ENCODE peak calls at places on chromosome 15, in five cellular contexts. J is A549, Q is body of pancreas, R is ovary, T is endothelial cell of umbilical vein. K is an unnamed sample. For H3K4me1, the result is how much of the 10 kb centered on the place peaks cover.

GRCh38 chr15:88250826-88251225 is 5.7 kb downstream of the NTRK3 start:
- DNase-seq in J (no peak), Q (no peak), R (no peak), T (no peak), K (no peak)

GRCh38 chr15:34122771-34123183 is 20.9 kb downstream of the PGBD4 start:
- DNase-seq in J (no peak), Q (no peak), R (no peak), T (peak), K (no peak)

GRCh38 chr15:45448516-45448915 is 70.2 kb upstream of the GATM start:
- DNase-seq in J (no peak), Q (no peak), R (no peak), T (no peak), K (no peak)

GRCh38 chr15:26804063-26804804 is 31.4 kb upstream of the GABRB3 start:
- DNase-seq in J (no peak), Q (no peak), R (no peak), T (no peak), K (no peak)

GRCh38 chr15:82968066-82968465 is 15.5 kb upstream of the HOMER2 start:
- DNase-seq in J (no peak), Q (no peak), R (no peak), T (no peak), K (no peak)

GRCh38 chr15:98703291-98703690 is 55.0 kb downstream of the IGF1R start:
- DNase-seq in J (no peak), Q (no peak), R (no peak), T (no peak), K (no peak)

GRCh38 chr15:40766906-40767837 is 2.6 kb upstream of the C15orf62 start:
- DNase-seq in J (no peak), Q (no peak), R (no peak), T (no peak), K (no peak)

GRCh38 chr15:90213123-90213817 is 12.1 kb downstream of the SEMA4B start:
- DNase-seq in J (no peak), Q (peak), R (no peak), T (no peak), K (no peak)

GRCh38 chr15:90412356-90413194 is 24.5 kb downstream of the IQGAP1 start:
- DNase-seq in J (no peak), Q (peak), R (no peak), T (peak), K (no peak)

GRCh38 chr15:70141376-70142071 is 43.8 kb upstream of the TLE3 start:
- DNase-seq in J (no peak), Q (no peak), R (no peak), T (no peak), K (no peak)

GRCh38 chr15:78374436-78375393 is 34.6 kb downstream of the CRABP1 start:
- DNase-seq in J (peak), Q (peak), R (no peak), T (no peak), K (no peak)

GRCh38 chr15:31313223-31313622 is 13.4 kb upstream of the KLF13 start:
- DNase-seq in J (no peak), Q (no peak), R (no peak), T (no peak), K (no peak)

GRCh38 chr15:85362436-85363048 is 17.9 kb upstream of the AKAP13 start:
- DNase-seq in J (no peak), Q (no peak), R (no peak), T (no peak), K (no peak)

GRCh38 chr15:92901053-92901761 is 1.1 kb downstream of the CHD2 start:
- DNase-seq in J (no peak), Q (no peak), R (no peak), T (peak), K (no peak)
- H3K4me1 ChIP-seq in J (under half), Q (half or more), R (under half), T (under half), K (under half)

DNA sequence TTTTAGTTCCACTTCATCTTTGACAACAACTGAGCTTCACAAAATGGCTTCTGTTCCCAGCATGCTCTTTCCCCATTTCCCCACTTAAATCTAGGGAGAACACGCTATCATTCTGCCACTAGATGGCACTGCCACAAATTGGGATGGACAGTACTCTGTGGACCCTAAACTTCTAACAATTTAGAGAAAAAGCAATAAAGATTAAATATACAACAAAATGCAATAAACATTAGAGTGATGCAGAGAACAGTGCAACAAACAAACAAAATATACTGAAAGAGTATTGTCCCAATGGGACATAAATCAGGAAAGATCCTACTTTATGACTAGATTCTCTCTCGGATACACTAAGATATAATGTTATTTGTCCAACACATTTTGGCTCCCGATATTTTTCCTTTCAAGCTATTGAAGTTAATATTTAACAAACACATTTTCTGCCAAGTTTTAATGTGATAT is 169.7 kb upstream of the TMCO5A start:
- DNase-seq in J (peak), Q (peak), R (no peak), T (peak), K (no peak)
- TF ChIP-seq POLR2A in J (no peak), Q (no peak), R (no peak), T (no peak), K (no peak)

GRCh38 chr15:67103021-67103420 is 37.6 kb downstream of the SMAD3 start:
- DNase-seq in J (no peak), Q (no peak), R (no peak), T (no peak), K (no peak)
- H3K4me1 ChIP-seq in J (half or more), Q (half or more), R (under half), T (half or more), K (under half)

GRCh38 chr15:64158363-64159134 is 4.3 kb downstream of the PPIB start:
- DNase-seq in J (no peak), Q (no peak), R (peak), T (no peak), K (no peak)
- TF ChIP-seq POLR2A in J (no peak), Q (no peak), R (no peak), T (no peak), K (no peak)

GRCh38 chr15:60525640-60526039 is 46.7 kb upstream of the ICE2 start:
- DNase-seq in J (no peak), Q (no peak), R (no peak), T (no peak), K (no peak)
- H3K4me1 ChIP-seq in J (under half), Q (under half), R (under half), T (under half), K (under half)

DNA sequence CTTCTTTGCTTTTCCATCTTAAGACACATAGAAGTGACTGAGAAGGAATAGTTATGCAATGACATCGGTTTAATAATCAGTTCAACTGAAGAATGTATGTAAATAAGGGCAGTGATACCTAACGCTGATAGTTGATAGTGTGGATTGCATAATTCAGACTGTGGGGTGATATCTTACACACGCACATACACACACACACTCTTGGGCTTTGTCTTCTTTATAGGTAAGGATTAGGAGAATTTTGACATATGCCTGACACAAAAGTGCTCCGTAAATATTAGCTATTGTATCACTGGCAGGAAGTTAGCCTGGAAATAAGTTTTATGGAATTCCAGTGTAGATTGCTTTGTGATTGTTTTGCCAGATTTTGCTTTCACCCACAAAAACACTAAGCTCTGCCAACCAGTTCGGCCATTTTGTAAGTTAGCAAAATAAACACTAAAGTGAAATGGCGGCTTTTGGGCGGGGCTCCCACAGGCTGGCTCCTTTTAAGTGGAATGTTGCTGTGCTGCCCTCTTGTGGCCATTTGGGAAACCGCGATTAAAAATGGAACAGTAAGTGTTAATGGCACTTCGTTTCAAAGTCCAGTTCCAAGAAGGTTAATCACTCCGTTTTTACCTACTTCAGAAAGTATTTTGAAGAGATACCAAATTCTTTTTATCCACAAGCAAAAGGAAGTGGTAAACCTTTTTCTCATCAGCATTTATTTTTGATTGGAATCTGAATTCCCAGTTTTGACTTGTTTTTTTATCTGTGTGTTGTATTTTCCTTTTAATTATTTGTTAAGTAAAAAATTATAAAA is 17.7 kb downstream of the CHD2 start:
- DNase-seq in J (peak), Q (peak), R (peak), T (peak), K (peak)
- TF ChIP-seq POLR2A in J (no peak), Q (peak), R (no peak), T (peak), K (peak)

DNA sequence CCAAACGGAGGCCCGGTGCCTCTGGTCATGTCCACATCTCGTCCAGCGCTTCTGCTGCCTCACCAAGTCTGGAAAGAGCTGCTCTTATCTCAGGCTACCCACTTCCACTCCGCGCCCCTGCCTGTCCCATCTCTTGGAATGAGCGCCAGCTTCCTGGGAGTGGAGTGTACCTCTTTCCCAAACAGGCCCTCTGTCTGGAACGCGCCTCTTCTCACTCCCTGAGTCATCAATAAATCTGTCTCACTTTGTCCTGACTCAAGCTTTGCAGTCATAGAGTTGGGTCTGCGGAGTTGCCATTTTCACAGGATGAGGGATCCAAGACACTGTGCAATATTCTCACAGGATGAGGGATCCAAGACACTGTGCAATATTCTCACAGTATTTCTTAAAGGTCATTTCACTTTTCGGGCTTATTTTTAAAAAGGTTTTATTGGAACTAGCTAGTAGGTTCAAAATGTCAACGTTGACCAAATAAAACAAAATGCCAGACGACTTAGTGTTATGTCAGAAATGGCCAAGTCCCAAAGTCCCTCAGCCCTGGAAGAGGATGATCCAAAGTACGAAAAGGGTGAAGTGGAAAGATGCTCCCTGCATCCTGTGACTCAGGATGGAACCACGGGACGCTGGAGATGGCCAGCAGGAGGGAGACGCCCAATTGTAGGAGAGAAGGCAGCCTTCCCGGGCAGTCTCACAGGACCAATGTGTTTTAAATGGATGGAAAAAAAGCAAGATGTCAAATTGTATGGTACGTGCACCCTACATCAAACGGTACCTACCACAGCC is 81.1 kb downstream of the CHSY1 start:
- DNase-seq in J (no peak), Q (peak), R (no peak), T (no peak), K (peak)
- H3K4me1 ChIP-seq in J (under half), Q (under half), R (under half), T (under half), K (under half)